ENCODE peak calls at places on chromosomes 7 and 10, in four cellular contexts. W is activated CD8-positive, alpha-beta T cell treated with anti-CD3 and anti-CD28 coated beads, Interleukin-2, amount 10 ng/mL, durations not matched to agents 7 days and 5 days; X is cardiac fibroblast; C is brain pericyte. B is an unnamed sample.

GRCh38 chr7:159065852-159066480 is 78.7 kb downstream of the VIPR2 start:
- DNase-seq in W (no peak), C (no peak), X (no peak), B (no peak)

GRCh38 chr7:41298343-41298875 is 404.5 kb downstream of the INHBA start:
- DNase-seq in X (no peak), C (no peak), W (no peak), B (no peak)

GRCh38 chr10:57972783-57973182 is 294.9 kb downstream of the IPMK start:
- DNase-seq in X (no peak), C (no peak), W (no peak), B (no peak)

GRCh38 chr10:84329094-84329611 is 764 bp downstream of the CCSER2 start:
- DNase-seq in W (peak; percentile 80), C (no peak), X (peak; percentile 56), B (peak; percentile 45)

GRCh38 chr10:7233259-7233991 is 177.4 kb downstream of the SFMBT2 start:
- DNase-seq in W (no peak), C (no peak), X (no peak), B (no peak)

GRCh38 chr7:120995659-120996058 is 7.1 kb downstream of the CPED1 start:
- DNase-seq in C (no peak), X (no peak), W (no peak), B (peak; percentile 41)

GRCh38 chr10:49502358-49502757 is 36.6 kb downstream of the ERCC6 start:
- DNase-seq in X (peak; percentile 73), W (no peak), C (no peak), B (no peak)

GRCh38 chr10:89915021-89915420 is 213.6 kb downstream of the KIF20B start:
- DNase-seq in C (no peak), X (no peak), W (no peak), B (no peak)

GRCh38 chr7:134480730-134481129 is 21.8 kb upstream of the AKR1B1 start:
- DNase-seq in X (peak; percentile 55), C (no peak), W (no peak), B (no peak)

GRCh38 chr10:48245977-48246376 is 28.5 kb downstream of the FRMPD2 start:
- DNase-seq in X (no peak), C (no peak), W (peak; percentile 1), B (no peak)

GRCh38 chr7:119377-120163 is 72.8 kb upstream of the FAM20C start:
- DNase-seq in C (no peak), X (peak; percentile 41), W (peak; percentile 19), B (no peak)

GRCh38 chr7:70776627-70777101 is 355.3 kb upstream of the GALNT17 start:
- DNase-seq in X (peak; percentile 12), W (peak; percentile 42), C (no peak), B (peak; percentile 46)

GRCh38 chr7:123210986-123211385 is 11.2 kb upstream of the SLC13A1 start:
- DNase-seq in X (peak; percentile 10), W (no peak), C (no peak), B (no peak)

GRCh38 chr10:17026686-17027485 is 102.7 kb downstream of the CUBN start:
- DNase-seq in X (peak; percentile 58), W (peak; percentile 87), C (no peak), B (no peak)

GRCh38 chr10:130747946-130748345 is 563.6 kb downstream of the TCERG1L start:
- DNase-seq in W (no peak), C (no peak), X (no peak), B (no peak)

GRCh38 chr7:93515144-93515543 is 59.4 kb downstream of the CALCR start:
- DNase-seq in C (no peak), W (no peak), X (no peak), B (no peak)

GRCh38 chr7:74038194-74038961 is 10.4 kb downstream of the ELN start:
- DNase-seq in X (no peak), C (no peak), W (no peak), B (no peak)

GRCh38 chr7:130227883-130228575 is 20.4 kb downstream of the SSMEM1 start:
- DNase-seq in X (no peak), C (no peak), W (no peak), B (peak; percentile 2)

GRCh38 chr7:149714910-149715471 is 58.4 kb downstream of the ZNF467 start:
- DNase-seq in W (no peak), C (no peak), X (peak; percentile 10), B (peak; percentile 31)

GRCh38 chr7:36236073-36236472 is 83.0 kb downstream of the EEPD1 start:
- DNase-seq in C (no peak), W (no peak), X (no peak), B (no peak)

B was measured in G401.